ENCODE peak calls at places on chromosome 1, in five cellular contexts. W is right cardiac atrium; C is CD4-positive, alpha-beta T cell; Z is HCT116; G is PC-3. Q is an unnamed sample.

GRCh38 chr1:71080178-71080781 is 555 bp downstream of the ZRANB2 start:
- DNase-seq in W (no peak), Z (no peak), G (no peak), C (no peak), Q (peak)

GRCh38 chr1:90729484-90730246 is 12.6 kb upstream of the BARHL2 start:
- DNase-seq in W (no peak), C (no peak), Z (no peak), G (no peak), Q (no peak)

GRCh38 chr1:20485527-20486456 is at the start of gene CAMK2N1:
- DNase-seq in C (peak), Z (no peak), G (peak), W (peak), Q (peak)

GRCh38 chr1:16978589-16979474 is 1.6 kb downstream of the MFAP2 start:
- DNase-seq in G (no peak), C (no peak), Z (no peak), W (peak), Q (peak)

GRCh38 chr1:44946720-44947059 is 39.7 kb downstream of the EIF2B3 start:
- DNase-seq in W (no peak), G (no peak), Z (no peak), C (no peak), Q (no peak)

GRCh38 chr1:41030872-41031616 is 9.5 kb upstream of the SLFNL1 start:
- DNase-seq in W (no peak), G (no peak), C (no peak), Z (no peak), Q (no peak)

GRCh38 chr1:153796786-153797659 is 21.8 kb downstream of the SLC27A3 start:
- DNase-seq in C (peak), G (peak), W (peak), Z (peak), Q (peak)

GRCh38 chr1:8006037-8006963 is 19.8 kb downstream of the ERRFI1 start:
- DNase-seq in G (peak), W (no peak), C (no peak), Z (no peak), Q (no peak)

GRCh38 chr1:218330043-218330623 is 15.0 kb upstream of the TGFB2 start:
- DNase-seq in W (no peak), C (no peak), Z (peak), G (peak), Q (no peak)

GRCh38 chr1:150572918-150573647 is 6.3 kb downstream of the MCL1 start:
- DNase-seq in C (no peak), W (no peak), G (no peak), Z (no peak), Q (no peak)

GRCh38 chr1:235503333-235504121 is 725 bp downstream of the B3GALNT2 start:
- DNase-seq in G (peak), C (peak), Z (no peak), W (peak), Q (peak)

GRCh38 chr1:203368624-203369451 is 17.9 kb upstream of the FMOD start:
- DNase-seq in C (no peak), G (peak), Z (no peak), W (peak), Q (peak)

GRCh38 chr1:26177182-26177684 is at the start of gene CNKSR1:
- DNase-seq in W (no peak), Z (peak), G (peak), C (no peak), Q (no peak)

GRCh38 chr1:78673120-78673519 is 23.5 kb downstream of the IFI44 start:
- DNase-seq in W (no peak), C (peak), G (no peak), Z (no peak), Q (no peak)

GRCh38 chr1:4801192-4801924 is 146.9 kb downstream of the AJAP1 start:
- DNase-seq in W (peak), G (no peak), Z (no peak), C (no peak), Q (peak)

GRCh38 chr1:58849556-58849955 is 65.7 kb upstream of the JUN start:
- DNase-seq in W (no peak), C (no peak), Z (no peak), G (no peak), Q (no peak)

GRCh38 chr1:27342778-27343638 is 1.2 kb downstream of the SYTL1 start:
- DNase-seq in C (peak), W (peak), G (peak), Z (no peak), Q (no peak)

GRCh38 chr1:9910425-9911178 is 533 bp upstream of the CTNNBIP1 start:
- DNase-seq in G (peak), W (peak), Z (peak), C (peak), Q (peak)

GRCh38 chr1:26190373-26190987 is at the start of gene CATSPER4:
- DNase-seq in W (no peak), Z (no peak), C (peak), G (no peak), Q (no peak)

GRCh38 chr1:241593186-241593585 is 47.0 kb downstream of the CHML start:
- DNase-seq in G (peak), C (no peak), Z (no peak), W (no peak), Q (no peak)

GRCh38 chr1:108503062-108503740 is 53.1 kb downstream of the NBPF6 start:
- DNase-seq in Z (no peak), G (peak), C (no peak), W (no peak), Q (no peak)

GRCh38 chr1:33435096-33435820 is 4.4 kb upstream of the PHC2 start:
- DNase-seq in G (peak), Z (no peak), W (no peak), C (no peak), Q (peak)

GRCh38 chr1:115929846-115930245 is 46.5 kb upstream of the SLC22A15 start:
- DNase-seq in Z (no peak), C (no peak), G (peak), W (no peak), Q (peak)

GRCh38 chr1:81660286-81660685 is 140.4 kb upstream of the ADGRL2 start:
- DNase-seq in C (no peak), Z (no peak), W (no peak), G (peak), Q (no peak)

GRCh38 chr1:213008564-213008963 is 7.1 kb downstream of the ANGEL2 start:
- DNase-seq in G (no peak), Z (no peak), W (no peak), C (no peak), Q (no peak)

GRCh38 chr1:106439475-106439874 is 617.0 kb upstream of the PRMT6 start:
- DNase-seq in G (peak), Z (no peak), C (no peak), W (no peak), Q (no peak)

GRCh38 chr1:209655832-209656231 is 3.6 kb upstream of the LAMB3 start:
- DNase-seq in G (peak), Z (no peak), C (no peak), W (no peak), Q (no peak)

GRCh38 chr1:243623831-243624230 is 226.2 kb downstream of the AKT3 start:
- DNase-seq in G (peak), W (no peak), C (no peak), Z (no peak), Q (no peak)

GRCh38 chr1:222276062-222276461 is 271.8 kb downstream of the HHIPL2 start:
- DNase-seq in G (no peak), Z (no peak), C (no peak), W (no peak), Q (no peak)

GRCh38 chr1:152015766-152016165 is 21.0 kb downstream of the S100A11 start:
- DNase-seq in G (no peak), W (no peak), C (no peak), Z (no peak), Q (no peak)
- H3K27ac ChIP-seq in G (no peak), W (no peak), C (no peak), Z (no peak), Q (no peak)

GRCh38 chr1:21938791-21939538 is 1.9 kb upstream of the HSPG2 start:
- DNase-seq in Z (no peak), W (peak), G (no peak), C (no peak), Q (no peak)
- H3K27ac ChIP-seq in Z (no peak), W (peak), G (peak), C (no peak), Q (peak)

GRCh38 chr1:12454406-12455391 is 163.3 kb downstream of the DHRS3 start:
- DNase-seq in W (peak), Z (no peak), G (peak), C (no peak), Q (no peak)

GRCh38 chr1:12450831-12451559 is 167.0 kb downstream of the DHRS3 start:
- DNase-seq in W (no peak), C (no peak), Z (no peak), G (no peak), Q (no peak)

GRCh38 chr1:12452262-12452661 is 165.7 kb downstream of the DHRS3 start:
- DNase-seq in G (no peak), Z (no peak), W (no peak), C (no peak), Q (no peak)

GRCh38 chr1:12451560-12451900 is 166.5 kb downstream of the DHRS3 start:
- DNase-seq in W (no peak), C (no peak), Z (no peak), G (no peak), Q (no peak)

GRCh38 chr1:12453400-12454343 is 164.3 kb downstream of the DHRS3 start:
- DNase-seq in W (no peak), G (no peak), Z (no peak), C (peak), Q (no peak)
- H3K27ac ChIP-seq in W (peak), G (no peak), Z (no peak), C (no peak), Q (peak)

DNA sequence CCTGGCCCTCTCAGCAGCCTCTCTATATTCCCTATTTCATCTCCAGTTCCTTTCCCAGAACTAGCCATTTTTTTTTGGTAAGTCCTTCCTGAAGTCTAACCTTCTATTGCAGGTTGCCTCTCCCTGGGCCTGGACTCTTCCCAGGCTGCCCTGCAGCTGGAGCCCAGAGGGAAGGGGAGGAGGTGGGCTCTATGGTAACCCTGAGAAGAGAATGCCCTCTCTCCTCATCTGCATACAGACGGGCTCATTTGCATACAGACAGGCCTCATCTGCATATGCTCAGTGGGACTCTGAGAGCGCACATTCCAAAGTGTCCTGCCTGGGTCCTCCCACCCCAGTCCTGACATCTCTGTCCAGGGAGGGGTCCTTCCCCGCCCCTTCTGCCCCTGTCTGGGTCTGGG is 32.7 kb downstream of the RHBG start:
- DNase-seq in C (no peak), G (no peak), Z (no peak), W (no peak), Q (no peak)
- H3K27ac ChIP-seq in C (no peak), G (no peak), Z (no peak), W (no peak), Q (no peak)

GRCh38 chr1:167766538-167766937 is 44.8 kb downstream of the MPZL1 start:
- DNase-seq in C (no peak), W (no peak), Z (no peak), G (peak), Q (no peak)

GRCh38 chr1:167772436-167772835 is 50.7 kb downstream of the MPZL1 start:
- DNase-seq in C (no peak), Z (no peak), W (no peak), G (no peak), Q (no peak)

GRCh38 chr1:167767794-167768193 is 46.0 kb downstream of the MPZL1 start:
- DNase-seq in W (no peak), C (no peak), Z (no peak), G (no peak), Q (no peak)

GRCh38 chr1:167774710-167775109 is 52.9 kb downstream of the MPZL1 start:
- DNase-seq in W (no peak), C (no peak), G (no peak), Z (no peak), Q (no peak)

DNA sequence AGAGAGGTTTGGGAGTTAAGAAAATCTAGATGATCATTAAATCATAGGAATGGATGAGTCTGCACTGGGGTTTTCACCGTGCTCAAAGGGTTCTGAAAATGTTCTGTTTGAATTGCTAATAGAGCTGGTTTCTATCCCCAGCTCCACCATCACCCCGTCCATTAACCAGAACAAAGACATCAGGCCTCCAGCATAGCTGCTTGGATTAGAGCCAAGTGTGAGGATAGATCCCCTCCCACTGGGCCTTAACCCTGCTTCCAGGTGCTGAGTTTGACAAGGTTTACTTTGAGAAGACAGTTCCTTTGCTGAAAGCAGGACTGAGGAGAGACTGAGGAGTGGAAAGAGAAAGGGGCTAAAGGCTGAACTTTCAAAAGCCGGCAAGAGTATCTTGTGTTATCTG is 48.3 kb downstream of the MPZL1 start:
- DNase-seq in W (no peak), C (no peak), G (no peak), Z (no peak), Q (no peak)
- H3K27ac ChIP-seq in W (no peak), C (no peak), G (no peak), Z (no peak), Q (no peak)

GRCh38 chr1:22711071-22711470 is 432 bp downstream of the EPHB2 start:
- DNase-seq in W (no peak), C (no peak), G (no peak), Z (no peak), Q (no peak)

GRCh38 chr1:22710688-22711024 is at the start of gene EPHB2:
- DNase-seq in Z (no peak), W (peak), G (peak), C (no peak), Q (peak)

GRCh38 chr1:22708777-22709176 is 1.9 kb upstream of the EPHB2 start:
- DNase-seq in G (no peak), C (no peak), W (no peak), Z (no peak), Q (no peak)

GRCh38 chr1:22709227-22709626 is 1.4 kb upstream of the EPHB2 start:
- DNase-seq in C (no peak), W (no peak), G (no peak), Z (no peak), Q (no peak)

GRCh38 chr1:22709891-22710687 is 550 bp upstream of the EPHB2 start:
- DNase-seq in C (no peak), W (peak), Z (no peak), G (peak), Q (peak)
- H3K27ac ChIP-seq in C (no peak), W (no peak), Z (peak), G (no peak), Q (no peak)

GRCh38 chr1:100597069-100597741 is 59.3 kb downstream of the GPR88 start:
- DNase-seq in Z (no peak), W (no peak), C (no peak), G (peak), Q (no peak)

DNA sequence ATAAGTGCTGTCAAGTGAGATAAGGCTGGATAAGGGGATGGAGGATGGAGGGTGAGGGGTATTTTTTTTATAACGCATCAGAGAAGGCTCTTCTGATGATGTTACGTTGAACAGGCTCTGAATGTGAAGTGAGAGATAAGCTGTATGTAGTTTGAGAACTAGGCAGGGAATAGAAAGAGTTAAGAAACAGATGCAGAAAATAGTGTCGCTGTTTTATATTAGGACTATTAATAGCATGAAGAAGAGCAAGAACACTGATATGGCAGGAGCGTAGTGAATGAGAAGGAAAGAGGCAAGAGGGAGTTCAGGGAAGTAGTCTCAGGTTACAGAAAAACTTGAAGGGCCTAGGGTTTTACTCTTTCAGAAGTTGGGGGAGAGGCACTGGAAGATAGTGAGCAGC is 59.8 kb downstream of the GPR88 start:
- DNase-seq in W (no peak), G (no peak), Z (no peak), C (no peak), Q (no peak)
- H3K27ac ChIP-seq in W (no peak), G (peak), Z (no peak), C (no peak), Q (no peak)

GRCh38 chr1:196400478-196401453 is 207.5 kb downstream of the KCNT2 start:
- DNase-seq in G (peak), Z (no peak), C (no peak), W (peak), Q (peak)

GRCh38 chr1:196405839-196406238 is 202.4 kb downstream of the KCNT2 start:
- DNase-seq in Z (no peak), W (no peak), G (no peak), C (no peak), Q (no peak)

GRCh38 chr1:196399713-196400112 is 208.5 kb downstream of the KCNT2 start:
- DNase-seq in C (no peak), G (no peak), W (no peak), Z (no peak), Q (no peak)

GRCh38 chr1:196403803-196404690 is 204.2 kb downstream of the KCNT2 start:
- DNase-seq in W (no peak), G (no peak), C (no peak), Z (no peak), Q (no peak)

GRCh38 chr1:196401454-196401838 is 206.8 kb downstream of the KCNT2 start:
- DNase-seq in G (no peak), Z (no peak), W (no peak), C (no peak), Q (no peak)
- H3K27ac ChIP-seq in G (no peak), Z (no peak), W (no peak), C (no peak), Q (no peak)

DNA sequence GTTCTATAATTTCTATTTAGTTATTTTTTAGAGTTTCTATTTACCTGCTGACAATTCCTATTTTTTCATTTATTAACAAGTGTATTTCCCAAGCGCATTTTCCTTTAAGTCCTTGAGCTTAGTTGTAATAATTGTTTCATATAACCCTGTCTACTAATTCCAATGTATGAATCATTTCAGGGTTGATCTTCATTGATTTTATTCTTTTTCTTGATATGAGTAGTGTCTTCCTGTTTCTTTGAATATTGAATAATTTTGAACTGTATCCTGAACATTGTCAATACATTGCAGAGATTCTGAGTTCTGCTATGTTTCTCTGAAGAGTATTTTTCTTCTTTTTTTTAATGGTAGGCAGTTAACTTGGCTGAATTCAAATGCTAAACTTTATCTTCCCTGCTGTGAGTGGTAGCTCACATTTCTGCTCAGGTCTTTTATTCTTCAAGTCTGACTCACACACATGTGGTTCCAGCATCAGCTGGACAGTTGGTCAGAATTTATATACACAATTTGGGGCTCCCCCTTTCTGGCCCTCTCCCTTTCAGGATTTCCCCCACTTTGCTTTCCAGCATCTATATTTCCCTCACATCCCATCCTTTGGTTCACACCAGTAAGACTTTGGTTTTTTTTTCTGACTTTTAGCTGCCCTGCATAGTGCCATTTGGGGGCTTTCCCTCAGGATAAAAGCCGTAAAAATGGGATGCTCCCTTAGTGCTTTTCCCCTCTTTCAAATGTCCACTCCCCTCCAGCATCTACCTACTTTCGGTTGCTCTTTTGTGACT is 54.4 kb upstream of the WDR26 start:
- DNase-seq in Z (no peak), C (no peak), G (no peak), W (no peak), Q (no peak)
- H3K27ac ChIP-seq in Z (no peak), C (no peak), G (no peak), W (no peak), Q (no peak)

DNA sequence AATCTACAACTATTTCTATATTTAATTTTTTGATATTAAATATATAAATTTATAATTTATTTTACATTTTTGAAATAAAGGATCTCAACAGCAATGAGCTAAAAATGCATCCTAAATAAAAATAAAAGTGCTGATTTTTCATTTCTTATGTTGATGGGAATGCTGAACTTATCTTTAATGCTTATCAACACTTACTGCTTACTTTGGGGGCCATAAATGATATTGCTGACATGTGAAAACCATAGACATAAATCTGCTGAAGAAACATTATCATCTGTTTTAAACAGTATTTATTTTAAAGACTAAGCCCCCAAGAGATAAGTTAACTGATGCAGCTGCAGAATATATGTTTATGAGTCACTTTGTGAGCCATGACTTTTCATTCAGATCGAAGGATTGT is 594.1 kb upstream of the PKN2 start:
- DNase-seq in W (no peak), C (no peak), Z (no peak), G (no peak), Q (no peak)
- H3K27ac ChIP-seq in W (no peak), C (no peak), Z (no peak), G (no peak), Q (no peak)